ENCODE peak calls at places on chromosomes 5 and 9, in five cellular contexts. P, L, I, Y and M are unnamed samples.

GRCh38 chr9:18905033-18905882 is 127.8 kb downstream of the SAXO1 start:
- DNase-seq in P (no peak), L (no peak), I (no peak), Y (peak), M (no peak)

GRCh38 chr5:177370488-177371119 is 12.9 kb downstream of the RGS14 start:
- DNase-seq in P (peak), L (no peak), I (peak), Y (peak), M (no peak)

GRCh38 chr9:130171226-130172148 is 717 bp upstream of the NCS1 start:
- DNase-seq in P (no peak), L (no peak), I (peak), Y (no peak), M (no peak)

GRCh38 chr9:127785023-127785932 is 556 bp upstream of the CDK9 start:
- DNase-seq in P (peak), L (no peak), I (peak), Y (peak), M (peak)

GRCh38 chr5:106017243-106017857 is 1653.4 kb downstream of the EFNA5 start:
- DNase-seq in P (no peak), L (no peak), I (no peak), Y (no peak), M (no peak)

GRCh38 chr9:6354072-6354686 is 26.0 kb downstream of the TPD52L3 start:
- DNase-seq in P (peak), L (no peak), I (peak), Y (no peak), M (no peak)

GRCh38 chr9:77750981-77751340 is 102.8 kb upstream of the GNA14 start:
- DNase-seq in P (no peak), L (no peak), I (no peak), Y (no peak), M (no peak)

GRCh38 chr9:83196946-83197345 is 134.0 kb upstream of the RASEF start:
- DNase-seq in P (no peak), L (no peak), I (no peak), Y (no peak), M (no peak)

GRCh38 chr9:104843644-104844226 is 79.8 kb downstream of the NIPSNAP3B start:
- DNase-seq in P (no peak), L (no peak), I (no peak), Y (no peak), M (no peak)

GRCh38 chr9:87812375-87813118 is 70.1 kb upstream of the SPATA31E1 start:
- DNase-seq in P (no peak), L (peak), I (peak), Y (peak), M (no peak)

GRCh38 chr5:56649569-56649968 is 165.8 kb upstream of the MAP3K1 start:
- DNase-seq in P (no peak), L (no peak), I (no peak), Y (no peak), M (no peak)

GRCh38 chr5:116361979-116362577 is 212.5 kb downstream of the SEMA6A start:
- DNase-seq in P (no peak), L (no peak), I (no peak), Y (no peak), M (no peak)

GRCh38 chr5:116359575-116359974 is 215.0 kb downstream of the SEMA6A start:
- DNase-seq in P (no peak), L (no peak), I (no peak), Y (no peak), M (no peak)

GRCh38 chr5:116358911-116359418 is 215.7 kb downstream of the SEMA6A start:
- DNase-seq in P (no peak), L (no peak), I (no peak), Y (no peak), M (no peak)

GRCh38 chr5:116360008-116360853 is 214.4 kb downstream of the SEMA6A start:
- DNase-seq in P (no peak), L (no peak), I (no peak), Y (no peak), M (no peak)

DNA sequence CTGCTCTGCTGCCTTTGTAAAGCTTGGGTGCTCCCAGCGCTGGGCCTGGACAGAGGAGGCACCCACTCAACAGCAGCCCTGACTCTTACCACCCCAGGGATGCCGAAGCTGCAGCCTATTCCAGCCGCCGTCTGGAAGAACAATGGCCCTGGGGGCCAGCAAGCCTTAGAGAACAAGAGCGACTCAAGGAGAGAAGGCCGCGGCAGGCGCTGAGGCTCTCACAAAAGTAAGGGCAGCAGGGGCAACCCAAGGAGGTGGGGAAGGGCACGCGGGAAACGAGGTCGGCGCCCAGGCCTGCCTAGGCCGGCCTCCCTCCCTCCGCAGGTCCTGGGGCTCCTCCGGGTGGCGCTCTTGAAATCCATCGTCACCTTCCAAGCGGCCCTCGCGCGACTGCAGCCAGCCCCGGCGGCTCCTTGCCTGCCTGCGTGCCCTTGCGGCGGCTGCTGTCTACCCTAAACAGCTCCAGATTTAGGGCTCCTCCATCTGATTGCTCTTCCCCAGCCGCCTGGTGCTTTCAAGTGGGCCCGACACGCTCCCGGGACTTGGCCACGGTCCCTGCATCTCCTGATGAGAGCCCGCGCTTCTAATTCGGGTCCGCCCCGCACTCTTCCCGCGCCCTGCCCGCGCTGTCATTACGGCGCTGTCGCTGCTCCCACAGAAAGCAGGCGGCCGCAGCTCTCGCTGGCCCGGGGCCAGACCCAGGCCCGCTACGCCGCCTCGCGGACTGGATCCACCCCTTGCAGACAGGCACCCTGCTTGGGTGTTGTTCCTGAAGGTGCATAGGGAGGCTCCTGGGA is 213.3 kb downstream of the SEMA6A start:
- DNase-seq in P (peak), L (no peak), I (no peak), Y (no peak), M (no peak)
- TF ChIP-seq CTCF in P (peak), L (peak), I (no peak), Y (no peak), M (no peak)

GRCh38 chr5:181173027-181173419 is 25.6 kb downstream of the OR2V2 start:
- DNase-seq in P (no peak), L (no peak), I (peak), Y (no peak), M (no peak)
- TF ChIP-seq CTCF in P (no peak), L (no peak), I (peak), Y (peak), M (no peak)

DNA sequence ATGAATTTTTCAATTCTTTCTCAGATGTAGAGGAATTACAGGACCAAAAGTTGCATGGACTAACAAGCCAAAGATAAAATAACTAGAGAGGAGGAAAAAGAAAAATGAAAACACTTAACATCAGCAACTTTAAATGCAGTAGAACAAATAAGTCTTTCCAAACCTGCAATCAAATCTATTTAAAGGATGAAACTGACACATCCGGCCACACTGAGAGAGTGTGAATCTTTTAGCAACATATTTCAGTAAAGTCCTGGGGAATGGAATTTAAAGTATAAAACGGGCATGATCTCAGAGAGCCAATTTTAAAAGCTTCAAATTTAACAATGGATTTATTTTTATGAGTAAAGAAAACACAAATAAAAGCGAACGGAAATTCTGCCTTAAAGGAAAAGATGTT is 17.1 kb downstream of the CAST start:
- DNase-seq in P (no peak), L (no peak), I (no peak), Y (no peak), M (no peak)
- TF ChIP-seq CTCF in P (no peak), L (no peak), I (no peak), Y (no peak), M (no peak)

GRCh38 chr5:42656661-42657035 is 100.0 kb upstream of the CCDC152 start:
- DNase-seq in P (no peak), L (no peak), I (no peak), Y (no peak), M (no peak)
- TF ChIP-seq CTCF in P (no peak), L (no peak), I (peak), Y (peak), M (no peak)

GRCh38 chr5:169828385-169828784 is 151.9 kb downstream of the INSYN2B start:
- DNase-seq in P (no peak), L (no peak), I (no peak), Y (no peak), M (no peak)

GRCh38 chr5:169832236-169832635 is 148.1 kb downstream of the INSYN2B start:
- DNase-seq in P (no peak), L (no peak), I (no peak), Y (no peak), M (no peak)

GRCh38 chr5:169827769-169828168 is 152.5 kb downstream of the INSYN2B start:
- DNase-seq in P (no peak), L (no peak), I (no peak), Y (no peak), M (no peak)

GRCh38 chr5:169831331-169831730 is 149.0 kb downstream of the INSYN2B start:
- DNase-seq in P (no peak), L (no peak), I (peak), Y (no peak), M (no peak)

GRCh38 chr5:169826618-169827017 is 153.7 kb downstream of the INSYN2B start:
- DNase-seq in P (no peak), L (no peak), I (no peak), Y (no peak), M (no peak)
- TF ChIP-seq CTCF in P (no peak), L (no peak), I (no peak), Y (peak), M (no peak)